ENCODE peak calls at places on chromosomes 13 and 19, in seven cellular contexts. Q is HepG2, K is body of pancreas, H is breast epithelium, T is lower leg skin, W is NB4, Y is upper lobe of left lung. P is an unnamed sample.

GRCh38 chr13:89923731-89924130 is 1423.8 kb upstream of the MIR17HG start:
- DNase-seq in Q (no peak), K (no peak), H (no peak), T (no peak), W (no peak), Y (no peak), P (no peak)

GRCh38 chr13:114257014-114257413 is 22.3 kb downstream of the CDC16 start:
- DNase-seq in Q (no peak), K (no peak), H (no peak), T (no peak), W (no peak), Y (no peak), P (no peak)

GRCh38 chr19:58003153-58003828 is 671 bp upstream of the ZNF606 start:
- DNase-seq in Q (no peak), K (no peak), H (no peak), T (no peak), W (no peak), Y (no peak), P (no peak)

GRCh38 chr19:11195681-11196080 is 1.7 kb downstream of the KANK2 start:
- DNase-seq in Q (no peak), K (no peak), H (no peak), T (no peak), W (no peak), Y (no peak), P (no peak)

GRCh38 chr19:4455742-4456565 is 1.6 kb downstream of the UBXN6 start:
- DNase-seq in Q (peak; percentile 25), K (peak; percentile 62), H (no peak), T (no peak), W (peak; percentile 59), Y (peak; percentile 62), P (no peak)

GRCh38 chr19:54329476-54330165 is 9.3 kb downstream of the LILRA4 start:
- DNase-seq in Q (no peak), K (peak; percentile 54), H (no peak), T (no peak), W (no peak), Y (no peak), P (peak; percentile 17)

GRCh38 chr13:74575729-74576125 is 441.5 kb upstream of the KLF12 start:
- DNase-seq in Q (no peak), K (peak; percentile 39), H (no peak), T (peak; percentile 22), W (peak; percentile 4), Y (peak; percentile 32), P (peak; percentile 18)

GRCh38 chr19:43820098-43820860 is 6.8 kb upstream of the ZNF283 start:
- DNase-seq in Q (no peak), K (peak; percentile 24), H (peak; percentile 52), T (no peak), W (no peak), Y (no peak), P (no peak)

GRCh38 chr13:79936368-79937136 is 404.4 kb downstream of the SPRY2 start:
- DNase-seq in Q (peak; percentile 3), K (peak; percentile 46), H (no peak), T (peak; percentile 30), W (no peak), Y (no peak), P (no peak)

GRCh38 chr19:14343286-14343685 is 38.0 kb upstream of the ADGRE5 start:
- DNase-seq in Q (no peak), K (peak; percentile 16), H (no peak), T (no peak), W (no peak), Y (no peak), P (no peak)

GRCh38 chr13:79837741-79838450 is 356.9 kb downstream of the NDFIP2 start:
- DNase-seq in Q (no peak), K (no peak), H (no peak), T (no peak), W (no peak), Y (no peak), P (no peak)

GRCh38 chr13:52842440-52842839 is 6.0 kb downstream of the PCDH8 start:
- DNase-seq in Q (peak; percentile 65), K (no peak), H (no peak), T (no peak), W (no peak), Y (no peak), P (no peak)

GRCh38 chr19:3034845-3035541 is 5.9 kb upstream of the TLE2 start:
- DNase-seq in Q (no peak), K (no peak), H (no peak), T (no peak), W (peak; percentile 62), Y (peak; percentile 49), P (peak; percentile 73)

GRCh38 chr19:2215281-2215751 is 20.8 kb downstream of the PLEKHJ1 start:
- DNase-seq in Q (no peak), K (no peak), H (no peak), T (no peak), W (no peak), Y (no peak), P (no peak)

GRCh38 chr19:43468354-43469159 is 3.1 kb upstream of the LYPD3 start:
- DNase-seq in Q (no peak), K (no peak), H (no peak), T (no peak), W (no peak), Y (no peak), P (no peak)

GRCh38 chr13:49608932-49609331 is 19.4 kb upstream of the ARL11 start:
- DNase-seq in Q (no peak), K (no peak), H (no peak), T (no peak), W (peak; percentile 42), Y (no peak), P (no peak)

GRCh38 chr13:99332456-99332855 is 25.3 kb upstream of the GPR183 start:
- DNase-seq in Q (peak; percentile 47), K (no peak), H (no peak), T (no peak), W (no peak), Y (no peak), P (peak; percentile 43)

DNA sequence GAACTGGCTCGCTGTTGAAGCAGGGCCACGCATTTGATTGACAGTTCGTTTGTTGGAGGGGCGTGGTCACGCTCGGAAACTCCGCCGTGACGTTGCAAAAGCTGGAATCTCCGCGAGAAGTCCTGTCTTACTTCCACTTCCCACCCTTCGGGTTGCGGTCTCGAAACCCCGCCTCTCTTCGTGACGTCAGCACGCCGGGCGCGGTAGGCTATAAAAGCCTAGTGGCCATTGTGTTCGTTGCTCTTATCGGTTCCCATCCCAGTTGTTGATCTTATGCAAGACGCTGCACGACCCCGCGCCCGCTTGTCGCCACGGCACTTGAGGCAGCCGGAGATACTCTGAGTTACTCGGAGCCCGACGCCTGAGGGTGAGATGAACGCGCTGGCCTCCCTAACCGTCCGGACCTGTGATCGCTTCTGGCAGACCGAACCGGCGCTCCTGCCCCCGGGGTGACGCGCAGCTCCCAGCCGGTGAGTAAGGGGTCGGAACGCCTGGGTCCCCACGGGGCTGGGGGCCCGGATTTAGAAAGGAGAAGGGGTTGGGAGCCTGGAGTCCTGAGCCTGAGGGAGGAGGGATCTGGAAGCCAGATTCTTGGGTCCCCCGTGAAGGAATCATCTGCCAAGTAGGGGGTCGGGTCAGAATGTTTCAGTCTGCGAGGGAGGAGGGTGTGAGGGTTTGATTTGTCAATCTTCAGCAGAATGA is at the start of gene PPP1R15A:
- DNase-seq in Q (peak; percentile 95), K (peak; percentile 99), H (peak; percentile 99), T (peak; percentile 99), W (peak; percentile 96), Y (peak; percentile 98), P (peak; percentile 99)
- TF ChIP-seq CTCF in Q (peak; percentile 3), K (peak; percentile 58), H (peak; percentile 49), T (no peak), W (no peak), Y (no peak), P (peak; percentile 55)

GRCh38 chr19:12293771-12294307 is 844 bp downstream of the ZNF44 start:
- DNase-seq in Q (peak; percentile 93), K (peak; percentile 95), H (peak; percentile 73), T (peak; percentile 55), W (peak; percentile 86), Y (peak; percentile 94), P (peak; percentile 78)

GRCh38 chr19:12295191-12295590 is 508 bp upstream of the ZNF44 start:
- DNase-seq in Q (no peak), K (no peak), H (no peak), T (no peak), W (no peak), Y (no peak), P (no peak)

GRCh38 chr19:12289790-12290065 is 5.0 kb downstream of the ZNF44 start:
- DNase-seq in Q (no peak), K (no peak), H (no peak), T (no peak), W (no peak), Y (no peak), P (no peak)

GRCh38 chr19:12294308-12295158 is at the start of gene ZNF44:
- DNase-seq in Q (peak; percentile 99), K (peak; percentile 99), H (peak; percentile 98), T (peak; percentile 99), W (peak; percentile 98), Y (peak; percentile 99), P (peak; percentile 98)
- TF ChIP-seq POLR2A in Q (peak; percentile 89), K (peak; percentile 91), H (peak; percentile 61), T (no peak), W (peak; percentile 18), Y (peak; percentile 85), P (peak; percentile 95)

GRCh38 chr19:39412867-39413268 is 399 bp downstream of the PLEKHG2 start:
- DNase-seq in Q (no peak), K (peak; percentile 31), H (no peak), T (peak; percentile 87), W (no peak), Y (peak; percentile 38), P (no peak)
- TF ChIP-seq CTCF in Q (no peak), K (no peak), H (no peak), T (peak; percentile 70), W (no peak), Y (no peak), P (no peak)

GRCh38 chr19:35715981-35716734 is 1.6 kb upstream of the KMT2B start:
- DNase-seq in Q (peak; percentile 32), K (peak; percentile 78), H (peak; percentile 70), T (no peak), W (peak; percentile 7), Y (peak; percentile 63), P (no peak)

GRCh38 chr19:35716735-35716984 is 1.1 kb upstream of the KMT2B start:
- DNase-seq in Q (no peak), K (no peak), H (no peak), T (no peak), W (no peak), Y (no peak), P (no peak)

GRCh38 chr19:35716985-35717664 is 678 bp upstream of the KMT2B start:
- DNase-seq in Q (peak; percentile 93), K (peak; percentile 98), H (peak; percentile 93), T (peak; percentile 92), W (peak; percentile 85), Y (peak; percentile 98), P (peak; percentile 96)

GRCh38 chr19:35718345-35719041 is 690 bp downstream of the KMT2B start:
- DNase-seq in Q (no peak), K (peak; percentile 63), H (no peak), T (no peak), W (peak; percentile 42), Y (peak; percentile 35), P (peak; percentile 64)

GRCh38 chr19:35717665-35718344 is at the start of gene KMT2B:
- DNase-seq in Q (no peak), K (no peak), H (no peak), T (no peak), W (peak; percentile 94), Y (no peak), P (peak; percentile 97)
- TF ChIP-seq POLR2A in Q (no peak), K (no peak), H (no peak), T (no peak), W (peak; percentile 9), Y (no peak), P (no peak)